ENCODE peak calls at places on chromosome 18, in seven cellular contexts. One of them, this sample, is unnamed.
A peak's percentile ranks its signal among the peaks of the same experiment; 100 is the strongest.

GRCh38 chr18:10190564-10190963 is 263.9 kb upstream of the APCDD1 start:
- DNase-seq in AG10803: peak; percentile 54
- DNase-seq in HEK293T: no peak
- DNase-seq in thyroid gland: no peak
- DNase-seq in COR-L47: no peak
- DNase-seq in posterior cingulate gyrus: no peak
- DNase-seq in AG04450: no peak
- DNase-seq in this sample: no peak

GRCh38 chr18:48893559-48894265 is 57.1 kb downstream of the SMAD7 start:
- DNase-seq in AG10803: no peak
- DNase-seq in posterior cingulate gyrus: no peak
- DNase-seq in HEK293T: no peak
- DNase-seq in COR-L47: no peak
- DNase-seq in AG04450: no peak
- DNase-seq in thyroid gland: peak; percentile 26
- DNase-seq in this sample: peak; percentile 25

GRCh38 chr18:44536041-44536440 is 144.6 kb upstream of the SETBP1 start:
- DNase-seq in AG10803: peak; percentile 80
- DNase-seq in HEK293T: no peak
- DNase-seq in thyroid gland: no peak
- DNase-seq in AG04450: no peak
- DNase-seq in posterior cingulate gyrus: no peak
- DNase-seq in COR-L47: no peak
- DNase-seq in this sample: no peak

GRCh38 chr18:5282770-5283169 is 12.8 kb downstream of the ZBTB14 start:
- DNase-seq in AG10803: no peak
- DNase-seq in COR-L47: no peak
- DNase-seq in AG04450: no peak
- DNase-seq in posterior cingulate gyrus: no peak
- DNase-seq in HEK293T: no peak
- DNase-seq in thyroid gland: no peak
- DNase-seq in this sample: no peak

GRCh38 chr18:8516391-8517250 is 92.6 kb upstream of the RAB12 start:
- DNase-seq in posterior cingulate gyrus: no peak
- DNase-seq in HEK293T: no peak
- DNase-seq in COR-L47: no peak
- DNase-seq in AG10803: no peak
- DNase-seq in AG04450: no peak
- DNase-seq in thyroid gland: no peak
- DNase-seq in this sample: no peak

GRCh38 chr18:58965930-58966662 is 101.4 kb downstream of the ZNF532 start:
- DNase-seq in posterior cingulate gyrus: no peak
- DNase-seq in AG10803: no peak
- DNase-seq in AG04450: no peak
- DNase-seq in HEK293T: no peak
- DNase-seq in thyroid gland: no peak
- DNase-seq in COR-L47: no peak
- DNase-seq in this sample: no peak

GRCh38 chr18:47118986-47119385 is 31.3 kb downstream of the HDHD2 start:
- DNase-seq in posterior cingulate gyrus: no peak
- DNase-seq in HEK293T: no peak
- DNase-seq in AG10803: peak; percentile 72
- DNase-seq in COR-L47: no peak
- DNase-seq in thyroid gland: no peak
- DNase-seq in AG04450: no peak
- DNase-seq in this sample: no peak

GRCh38 chr18:6624729-6625308 is 104.7 kb upstream of the ARHGAP28 start:
- DNase-seq in posterior cingulate gyrus: no peak
- DNase-seq in COR-L47: no peak
- DNase-seq in HEK293T: no peak
- DNase-seq in thyroid gland: no peak
- DNase-seq in AG10803: peak; percentile 43
- DNase-seq in AG04450: no peak
- DNase-seq in this sample: no peak

GRCh38 chr18:51614033-51614432 is 416.6 kb upstream of the MEX3C start:
- DNase-seq in posterior cingulate gyrus: no peak
- DNase-seq in AG10803: no peak
- DNase-seq in HEK293T: no peak
- DNase-seq in thyroid gland: no peak
- DNase-seq in AG04450: no peak
- DNase-seq in COR-L47: no peak
- DNase-seq in this sample: no peak

GRCh38 chr18:32735781-32736180 is 37.0 kb downstream of the KLHL14 start:
- DNase-seq in posterior cingulate gyrus: no peak
- DNase-seq in AG04450: no peak
- DNase-seq in HEK293T: no peak
- DNase-seq in thyroid gland: no peak
- DNase-seq in AG10803: peak; percentile 0
- DNase-seq in COR-L47: peak; percentile 44
- DNase-seq in this sample: no peak

GRCh38 chr18:63309422-63309821 is 10.1 kb downstream of the BCL2 start:
- DNase-seq in posterior cingulate gyrus: no peak
- DNase-seq in AG04450: no peak
- DNase-seq in thyroid gland: no peak
- DNase-seq in COR-L47: no peak
- DNase-seq in AG10803: no peak
- DNase-seq in HEK293T: no peak
- DNase-seq in this sample: no peak

GRCh38 chr18:6203791-6204190 is 210.9 kb downstream of the L3MBTL4 start:
- DNase-seq in thyroid gland: peak; percentile 54
- DNase-seq in posterior cingulate gyrus: no peak
- DNase-seq in AG10803: no peak
- DNase-seq in AG04450: no peak
- DNase-seq in HEK293T: no peak
- DNase-seq in COR-L47: peak; percentile 58
- DNase-seq in this sample: peak; percentile 60

GRCh38 chr18:39870586-39870985 is 2084.4 kb upstream of the PIK3C3 start:
- DNase-seq in AG04450: no peak
- DNase-seq in COR-L47: no peak
- DNase-seq in HEK293T: no peak
- DNase-seq in thyroid gland: no peak
- DNase-seq in AG10803: no peak
- DNase-seq in posterior cingulate gyrus: no peak
- DNase-seq in this sample: peak; percentile 38

GRCh38 chr18:30889582-30890301 is 152.8 kb downstream of the DSC3 start:
- DNase-seq in posterior cingulate gyrus: no peak
- DNase-seq in AG10803: no peak
- DNase-seq in AG04450: no peak
- DNase-seq in COR-L47: peak; percentile 30
- DNase-seq in HEK293T: peak; percentile 53
- DNase-seq in thyroid gland: no peak
- DNase-seq in this sample: no peak

GRCh38 chr18:7414459-7414858 is 152.7 kb upstream of the PTPRM start:
- DNase-seq in COR-L47: no peak
- DNase-seq in thyroid gland: peak; percentile 7
- DNase-seq in posterior cingulate gyrus: no peak
- DNase-seq in AG04450: no peak
- DNase-seq in AG10803: peak; percentile 11
- DNase-seq in HEK293T: no peak
- DNase-seq in this sample: no peak

GRCh38 chr18:32349728-32350395 is 120.8 kb downstream of the GAREM1 start:
- DNase-seq in posterior cingulate gyrus: no peak
- DNase-seq in COR-L47: peak; percentile 9
- DNase-seq in thyroid gland: peak; percentile 89
- DNase-seq in HEK293T: peak; percentile 76
- DNase-seq in AG10803: peak; percentile 91
- DNase-seq in AG04450: peak; percentile 87
- DNase-seq in this sample: peak; percentile 51

GRCh38 chr18:74511823-74512222 is 15.7 kb downstream of the CNDP2 start:
- DNase-seq in AG10803: no peak
- DNase-seq in posterior cingulate gyrus: no peak
- DNase-seq in AG04450: no peak
- DNase-seq in COR-L47: no peak
- DNase-seq in HEK293T: no peak
- DNase-seq in thyroid gland: no peak
- DNase-seq in this sample: no peak

GRCh38 chr18:75157359-75157758 is 51.6 kb downstream of the PTGR3 start:
- DNase-seq in HEK293T: no peak
- DNase-seq in COR-L47: no peak
- DNase-seq in AG04450: no peak
- DNase-seq in thyroid gland: no peak
- DNase-seq in AG10803: no peak
- DNase-seq in posterior cingulate gyrus: no peak
- DNase-seq in this sample: no peak

GRCh38 chr18:9804517-9805104 is 81.2 kb upstream of the TXNDC2 start:
- DNase-seq in HEK293T: no peak
- DNase-seq in thyroid gland: no peak
- DNase-seq in AG04450: no peak
- DNase-seq in COR-L47: peak; percentile 45
- DNase-seq in posterior cingulate gyrus: no peak
- DNase-seq in AG10803: no peak
- DNase-seq in this sample: peak; percentile 33

GRCh38 chr18:10285283-10285640 is 169.2 kb upstream of the APCDD1 start:
- DNase-seq in HEK293T: no peak
- DNase-seq in AG04450: no peak
- DNase-seq in posterior cingulate gyrus: no peak
- DNase-seq in AG10803: no peak
- DNase-seq in thyroid gland: no peak
- DNase-seq in COR-L47: no peak
- DNase-seq in this sample: no peak

GRCh38 chr18:79257480-79257879 is 138.2 kb upstream of the NFATC1 start:
- DNase-seq in AG10803: no peak
- DNase-seq in AG04450: no peak
- DNase-seq in thyroid gland: no peak
- DNase-seq in posterior cingulate gyrus: peak; percentile 69
- DNase-seq in HEK293T: no peak
- DNase-seq in COR-L47: no peak
- DNase-seq in this sample: no peak

This sample was measured in DMS79 treated with DMSO at 0.1 percent for 48 hours.